ENCODE peak calls at places on chromosomes 4 and X, in seven cellular contexts. S, C, E, V, H, M and Q are unnamed samples.

GRCh38 chr4:40395908-40396806 is 61.0 kb downstream of the CHRNA9 start:
- DNase-seq in V (peak), S (no peak), M (no peak), H (no peak), C (no peak), E (no peak), Q (peak)

GRCh38 chrX:68175569-68175968 is 257.7 kb downstream of the OPHN1 start:
- DNase-seq in S (no peak), E (no peak), V (no peak), C (no peak), H (no peak), M (no peak), Q (no peak)

GRCh38 chrX:153622661-153623309 is 23.8 kb upstream of the CCNQ start:
- DNase-seq in H (no peak), C (no peak), S (no peak), M (no peak), E (no peak), V (peak), Q (no peak)

GRCh38 chr4:77802406-77802805 is 16.8 kb downstream of the CNOT6L start:
- DNase-seq in V (no peak), S (no peak), M (no peak), H (no peak), E (no peak), C (no peak), Q (no peak)

GRCh38 chr4:147339116-147339515 is 141.8 kb upstream of the EDNRA start:
- DNase-seq in M (no peak), S (no peak), E (no peak), V (no peak), C (no peak), H (no peak), Q (no peak)

GRCh38 chr4:52198356-52198755 is 147.3 kb downstream of the SPATA18 start:
- DNase-seq in H (no peak), C (no peak), M (no peak), S (no peak), V (no peak), E (no peak), Q (no peak)

GRCh38 chr4:1212546-1213335 is 36.2 kb downstream of the CTBP1 start:
- DNase-seq in E (no peak), V (no peak), C (no peak), M (no peak), H (no peak), S (no peak), Q (no peak)

GRCh38 chr4:48047896-48048295 is 31.3 kb downstream of the NIPAL1 start:
- DNase-seq in E (peak), C (no peak), M (no peak), V (no peak), S (no peak), H (no peak), Q (no peak)

GRCh38 chr4:184317234-184317918 is 99.7 kb upstream of the ENPP6 start:
- DNase-seq in H (no peak), E (no peak), V (no peak), M (no peak), S (no peak), C (no peak), Q (no peak)

GRCh38 chr4:82524570-82525152 is 37.1 kb downstream of the TMEM150C start:
- DNase-seq in V (peak), M (no peak), C (no peak), S (no peak), E (no peak), H (no peak), Q (no peak)

GRCh38 chr4:113513376-113513775 is 248.2 kb downstream of the CAMK2D start:
- DNase-seq in S (no peak), H (no peak), M (no peak), C (no peak), E (no peak), V (no peak), Q (no peak)

GRCh38 chr4:71241467-71242401 is 97.1 kb upstream of the SLC4A4 start:
- DNase-seq in M (no peak), H (no peak), S (no peak), E (no peak), C (no peak), V (no peak), Q (peak)

GRCh38 chr4:6229095-6229494 is 28.7 kb upstream of the JAKMIP1 start:
- DNase-seq in H (no peak), E (peak), V (no peak), M (no peak), C (no peak), S (no peak), Q (no peak)

GRCh38 chrX:40449396-40449795 is 131.4 kb upstream of the ATP6AP2 start:
- DNase-seq in C (no peak), M (no peak), V (no peak), E (no peak), S (no peak), H (no peak), Q (no peak)

GRCh38 chr4:109026588-109026987 is 263.7 kb upstream of the ETNPPL start:
- DNase-seq in H (no peak), E (no peak), M (no peak), V (no peak), C (no peak), S (peak), Q (no peak)

GRCh38 chr4:174317531-174317930 is 33.8 kb downstream of the CEP44 start:
- DNase-seq in H (no peak), S (no peak), E (no peak), M (no peak), V (no peak), C (no peak), Q (no peak)

GRCh38 chr4:150867148-150867547 is 147.9 kb downstream of the LRBA start:
- DNase-seq in C (peak), V (peak), H (peak), S (peak), E (peak), M (no peak), Q (peak)

GRCh38 chrX:120664081-120664480 is 34.2 kb upstream of the C1GALT1C1 start:
- DNase-seq in C (peak), V (peak), E (no peak), S (no peak), H (no peak), M (no peak), Q (peak)

GRCh38 chr4:26022346-26022891 is 108.4 kb downstream of the SMIM20 start:
- DNase-seq in C (no peak), M (no peak), H (no peak), S (no peak), V (peak), E (no peak), Q (peak)

GRCh38 chrX:68508799-68509198 is 9.9 kb downstream of the YIPF6 start:
- DNase-seq in C (no peak), V (no peak), H (no peak), M (no peak), E (no peak), S (peak), Q (no peak)

GRCh38 chr4:1096841-1097240 is 16.5 kb downstream of the RNF212 start:
- DNase-seq in H (no peak), V (no peak), M (no peak), C (no peak), S (no peak), E (no peak), Q (no peak)

GRCh38 chr4:79653871-79654270 is 245.8 kb upstream of the GK2 start:
- DNase-seq in M (no peak), E (no peak), S (no peak), V (no peak), C (no peak), H (no peak), Q (no peak)

GRCh38 chr4:12852338-12853307 is 631.5 kb downstream of the RAB28 start:
- DNase-seq in S (no peak), E (peak), H (no peak), M (peak), V (peak), C (peak), Q (peak)

GRCh38 chrX:153507484-153508178 is 9.8 kb upstream of the ATP2B3 start:
- DNase-seq in E (peak), V (peak), S (peak), M (peak), C (peak), H (no peak), Q (peak)

GRCh38 chr4:53854991-53855885 is 209.2 kb downstream of the CHIC2 start:
- DNase-seq in S (no peak), H (no peak), E (no peak), C (no peak), M (no peak), V (no peak), Q (no peak)

GRCh38 chr4:182192511-182193181 is 50.6 kb upstream of the TENM3 start:
- DNase-seq in V (no peak), H (no peak), S (no peak), E (no peak), M (no peak), C (no peak), Q (no peak)

GRCh38 chr4:147740176-147740575 is 8.3 kb downstream of the ARHGAP10 start:
- DNase-seq in M (no peak), E (no peak), H (no peak), V (no peak), S (no peak), C (no peak), Q (no peak)

GRCh38 chr4:99652596-99653436 is 4.8 kb downstream of the C4orf54 start:
- DNase-seq in S (no peak), H (no peak), E (peak), M (no peak), C (no peak), V (no peak), Q (no peak)

DNA sequence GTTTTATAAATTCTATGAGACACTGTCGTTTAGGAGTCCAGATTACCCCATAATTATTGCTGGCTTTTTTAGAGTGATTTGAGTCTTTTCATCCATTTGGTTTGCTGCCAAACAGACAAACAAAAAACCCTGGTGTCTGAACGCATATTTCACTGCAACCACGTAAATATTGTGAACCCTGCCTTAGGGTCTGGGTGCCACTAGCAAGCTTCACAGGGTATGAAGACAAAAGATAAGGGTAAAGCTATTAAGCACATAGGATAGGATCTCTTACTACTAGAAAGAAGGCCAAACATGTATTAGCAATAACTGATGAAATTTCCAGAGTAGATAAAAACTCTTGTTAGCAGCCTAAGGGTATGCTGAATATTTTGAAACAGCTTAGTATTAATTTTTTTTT is 143.3 kb downstream of the BANK1 start:
- DNase-seq in S (no peak), M (no peak), V (no peak), H (no peak), E (peak), C (no peak), Q (no peak)
- TF ChIP-seq JUND in S (no peak), M (no peak), V (no peak), H (no peak), E (no peak), C (no peak), Q (no peak)

GRCh38 chr4:107991945-107992625 is 2.4 kb downstream of the HADH start:
- DNase-seq in S (no peak), M (no peak), C (no peak), E (no peak), H (no peak), V (no peak), Q (no peak)
- TF ChIP-seq JUND in S (peak), M (no peak), C (no peak), E (no peak), H (no peak), V (no peak), Q (no peak)

GRCh38 chrX:64205735-64206491 is 405 bp upstream of the AMER1 start:
- DNase-seq in M (peak), C (peak), H (peak), E (peak), S (peak), V (peak), Q (peak)

GRCh38 chrX:64202808-64203320 is 2.6 kb downstream of the AMER1 start:
- DNase-seq in V (no peak), H (no peak), M (no peak), S (no peak), E (no peak), C (no peak), Q (no peak)

GRCh38 chrX:64205441-64205734 is at the start of gene AMER1:
- DNase-seq in E (no peak), H (no peak), C (no peak), S (no peak), V (no peak), M (no peak), Q (no peak)

GRCh38 chrX:64204701-64205440 is 637 bp downstream of the AMER1 start:
- DNase-seq in C (no peak), E (peak), S (peak), V (peak), M (no peak), H (no peak), Q (no peak)

DNA sequence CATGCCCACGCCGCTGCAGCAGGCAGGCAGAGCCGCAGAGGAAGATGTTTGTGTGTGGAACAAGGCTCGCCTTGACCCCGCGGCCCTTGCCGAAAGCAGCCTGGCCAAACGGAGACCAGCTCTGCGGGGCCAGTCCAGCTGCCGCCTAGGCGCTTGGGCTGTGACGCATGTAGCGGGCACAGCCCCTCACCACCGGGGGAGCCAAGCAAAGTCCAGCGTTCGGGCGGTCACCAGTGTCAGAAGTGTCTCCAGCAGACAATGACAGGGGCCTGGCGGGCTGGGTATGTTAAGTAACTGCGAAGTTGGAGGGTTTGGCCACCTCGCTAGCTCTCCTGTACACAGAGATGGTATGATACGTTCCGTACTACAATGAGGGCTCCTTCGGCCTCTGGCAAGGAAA is 1.3 kb downstream of the AMER1 start:
- DNase-seq in S (no peak), H (no peak), V (peak), C (no peak), M (no peak), E (peak), Q (no peak)
- TF ChIP-seq JUND in S (no peak), H (no peak), V (no peak), C (no peak), M (no peak), E (no peak), Q (no peak)

GRCh38 chr4:104501290-104501689 is 6.6 kb upstream of the CXXC4 start:
- DNase-seq in V (no peak), C (no peak), E (no peak), H (no peak), M (no peak), S (no peak), Q (no peak)

GRCh38 chr4:104508224-104508623 is 13.5 kb upstream of the CXXC4 start:
- DNase-seq in M (no peak), C (no peak), V (no peak), E (no peak), H (no peak), S (no peak), Q (no peak)

DNA sequence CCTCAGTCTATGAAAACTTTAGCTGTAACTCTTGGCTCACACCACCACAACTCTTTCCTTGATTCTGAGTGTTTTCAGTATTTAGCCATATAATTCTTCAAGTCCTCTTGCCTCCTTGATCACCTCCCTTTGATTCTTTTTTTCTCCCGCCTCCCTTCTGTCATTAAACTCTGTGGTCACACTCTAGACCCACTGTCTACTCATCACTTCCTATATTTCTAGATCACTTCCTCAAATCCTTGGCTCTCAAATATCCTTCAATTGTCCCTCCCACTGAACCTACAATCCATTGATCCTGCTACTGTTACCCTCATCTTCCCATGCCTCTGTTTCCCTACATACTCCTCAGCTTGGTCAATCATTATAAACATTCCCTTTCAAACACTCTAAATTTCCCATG is 12.4 kb upstream of the CXXC4 start:
- DNase-seq in S (no peak), C (no peak), H (no peak), M (no peak), V (no peak), E (no peak), Q (no peak)
- TF ChIP-seq JUND in S (no peak), C (no peak), H (no peak), M (no peak), V (no peak), E (no peak), Q (no peak)

DNA sequence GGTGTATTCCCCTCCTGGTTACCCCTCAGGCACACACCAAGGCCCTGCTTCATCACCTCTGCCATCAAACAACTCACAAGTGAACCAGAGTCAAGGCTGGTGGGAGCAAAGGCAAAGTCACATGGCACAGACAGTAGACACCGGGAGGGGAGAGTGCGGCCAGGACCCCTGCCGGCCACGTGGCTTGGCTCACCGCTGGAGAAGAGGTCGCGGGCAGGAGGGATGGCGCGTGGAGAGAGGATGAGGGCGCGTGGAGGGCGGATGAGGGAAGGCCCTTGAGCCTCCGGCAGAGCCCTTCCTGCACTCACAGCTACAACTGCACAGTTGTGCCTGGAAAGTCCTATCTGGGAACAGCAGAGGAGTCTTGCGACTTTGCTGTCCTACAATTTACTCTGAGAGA is 104.2 kb upstream of the ADRA2C start:
- DNase-seq in H (no peak), M (no peak), E (no peak), V (no peak), C (no peak), S (no peak), Q (no peak)
- TF ChIP-seq JUND in H (no peak), M (no peak), E (no peak), V (no peak), C (no peak), S (no peak), Q (no peak)

DNA sequence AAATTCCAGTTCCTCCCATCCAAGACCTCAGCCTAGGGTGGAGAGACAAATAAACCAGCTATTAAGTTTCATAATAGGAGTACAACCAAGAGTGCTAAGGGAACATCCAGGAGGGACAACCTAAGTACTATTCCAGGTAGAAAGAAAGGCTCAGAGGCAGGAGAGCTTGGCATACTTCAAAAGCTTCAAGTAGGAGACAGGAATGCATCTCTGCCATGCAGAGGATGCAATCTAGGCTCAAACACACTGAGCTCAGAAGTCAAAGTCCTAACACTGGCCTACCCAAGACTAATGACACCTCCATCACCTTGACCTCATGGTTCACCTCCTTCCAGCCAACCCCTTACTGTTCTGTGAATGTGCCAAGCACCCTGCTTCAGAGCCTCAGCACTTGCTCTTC is 8.1 kb downstream of the WDFY3 start:
- DNase-seq in S (no peak), M (no peak), C (no peak), E (no peak), H (no peak), V (no peak), Q (no peak)
- TF ChIP-seq JUND in S (no peak), M (no peak), C (no peak), E (no peak), H (no peak), V (no peak), Q (no peak)